ENCODE peak calls at places on chromosomes 11 and 22, in four cellular contexts. One of them, this sample, is unnamed.

GRCh38 chr11:110077318-110077717 is 15.9 kb upstream of the ZC3H12C start:
- DNase-seq in ELR: no peak
- DNase-seq in T follicular helper cell: no peak
- DNase-seq in body of pancreas: no peak
- DNase-seq in this sample: no peak

GRCh38 chr11:109981028-109981636 is 112.1 kb upstream of the ZC3H12C start:
- DNase-seq in ELR: no peak
- DNase-seq in T follicular helper cell: no peak
- DNase-seq in body of pancreas: no peak
- DNase-seq in this sample: no peak

GRCh38 chr11:102430158-102430836 is 22.3 kb downstream of the TMEM123 start:
- DNase-seq in ELR: peak; percentile 40
- DNase-seq in body of pancreas: no peak
- DNase-seq in T follicular helper cell: no peak
- DNase-seq in this sample: no peak

GRCh38 chr22:34414467-34415440 is 494.5 kb upstream of the LARGE1 start:
- DNase-seq in ELR: peak; percentile 16
- DNase-seq in T follicular helper cell: no peak
- DNase-seq in body of pancreas: peak; percentile 47
- DNase-seq in this sample: peak; percentile 5

GRCh38 chr11:61967924-61968757 is 707 bp upstream of the FTH1 start:
- DNase-seq in body of pancreas: no peak
- DNase-seq in T follicular helper cell: no peak
- DNase-seq in ELR: peak; percentile 50
- DNase-seq in this sample: peak; percentile 42

GRCh38 chr11:130865091-130865771 is 51.0 kb downstream of the SNX19 start:
- DNase-seq in ELR: no peak
- DNase-seq in body of pancreas: no peak
- DNase-seq in T follicular helper cell: no peak
- DNase-seq in this sample: no peak

GRCh38 chr11:121352301-121352891 is 59.8 kb downstream of the SC5D start:
- DNase-seq in body of pancreas: no peak
- DNase-seq in ELR: no peak
- DNase-seq in T follicular helper cell: no peak
- DNase-seq in this sample: peak; percentile 73

GRCh38 chr11:121520243-121521144 is 67.7 kb upstream of the SORL1-AS1 start:
- DNase-seq in T follicular helper cell: no peak
- DNase-seq in body of pancreas: no peak
- DNase-seq in ELR: peak; percentile 35
- DNase-seq in this sample: no peak

GRCh38 chr22:25237503-25237902 is 18.1 kb downstream of the CRYBB2 start:
- DNase-seq in body of pancreas: no peak
- DNase-seq in ELR: no peak
- DNase-seq in T follicular helper cell: no peak
- DNase-seq in this sample: no peak

GRCh38 chr22:50261615-50262459 is at the start of gene MAPK12:
- DNase-seq in body of pancreas: no peak
- DNase-seq in ELR: peak; percentile 61
- DNase-seq in T follicular helper cell: no peak
- DNase-seq in this sample: no peak

GRCh38 chr22:50150161-50151129 is 20.1 kb upstream of the PANX2 start:
- DNase-seq in ELR: peak; percentile 17
- DNase-seq in T follicular helper cell: no peak
- DNase-seq in body of pancreas: no peak
- DNase-seq in this sample: peak; percentile 89

GRCh38 chr11:124656759-124657627 is 16.5 kb downstream of the SIAE start:
- DNase-seq in body of pancreas: no peak
- DNase-seq in ELR: no peak
- DNase-seq in T follicular helper cell: no peak
- DNase-seq in this sample: no peak

GRCh38 chr11:59144096-59144495 is 1.4 kb downstream of the FAM111A start:
- DNase-seq in body of pancreas: no peak
- DNase-seq in ELR: peak; percentile 18
- DNase-seq in T follicular helper cell: no peak
- DNase-seq in this sample: peak; percentile 4

GRCh38 chr11:42536961-42537360 is 774.8 kb upstream of the API5 start:
- DNase-seq in T follicular helper cell: no peak
- DNase-seq in ELR: no peak
- DNase-seq in body of pancreas: no peak
- DNase-seq in this sample: no peak

GRCh38 chr11:78022397-78023396 is at the start of gene KCTD14:
- DNase-seq in T follicular helper cell: no peak
- DNase-seq in ELR: peak; percentile 54
- DNase-seq in body of pancreas: peak; percentile 87
- DNase-seq in this sample: peak; percentile 94